ENCODE peak calls at places on chromosomes 5 and 9, in seven cellular contexts. Q is HuH-7.5; X is aorta; G is GM04504; O is T47D; F is stimulated activated CD8-positive, alpha-beta memory T cell treated with anti-CD3 and anti-CD28 coated beads, Interleukin-2, amount 100 ng/mL, for 1 hour; Z is ACHN. S is an unnamed sample.

GRCh38 chr5:14228219-14228618 is 85.1 kb downstream of the TRIO start:
- DNase-seq in X (no peak), F (no peak), Z (no peak), O (no peak), G (no peak), Q (no peak), S (no peak)

GRCh38 chr5:123033157-123033671 is 3.3 kb downstream of the PPIC start:
- DNase-seq in Z (no peak), G (no peak), Q (no peak), O (peak), F (no peak), X (no peak), S (no peak)

GRCh38 chr5:157612071-157612476 is 36.5 kb upstream of the ADAM19 start:
- DNase-seq in X (no peak), G (no peak), Q (no peak), F (no peak), Z (no peak), O (no peak), S (no peak)

GRCh38 chr5:9313751-9314150 is 232.1 kb downstream of the SEMA5A start:
- DNase-seq in Z (no peak), F (no peak), Q (no peak), G (no peak), O (no peak), X (no peak), S (no peak)

GRCh38 chr9:76302947-76303550 is 91.2 kb downstream of the RFK start:
- DNase-seq in Z (peak), X (no peak), O (peak), F (no peak), Q (peak), G (no peak), S (no peak)

GRCh38 chr5:38383701-38384100 is 125.3 kb downstream of the EGFLAM start:
- DNase-seq in F (no peak), Q (no peak), G (no peak), Z (no peak), X (no peak), O (no peak), S (no peak)

GRCh38 chr5:132272341-132273210 is 15.1 kb downstream of the PDLIM4 start:
- DNase-seq in G (no peak), O (peak), X (peak), F (no peak), Q (peak), Z (peak), S (no peak)

GRCh38 chr5:39328731-39329130 is 35.6 kb downstream of the C9 start:
- DNase-seq in F (no peak), Q (no peak), X (no peak), G (no peak), Z (no peak), O (no peak), S (no peak)

GRCh38 chr5:126031989-126032716 is 391.1 kb upstream of the GRAMD2B start:
- DNase-seq in X (no peak), G (no peak), Z (no peak), Q (no peak), O (peak), F (no peak), S (peak)

GRCh38 chr5:4730279-4730678 is 409.9 kb upstream of the ADAMTS16 start:
- DNase-seq in Z (no peak), X (no peak), F (no peak), O (no peak), G (no peak), Q (no peak), S (no peak)

GRCh38 chr5:139765409-139766217 is 30.0 kb upstream of the PSD2 start:
- DNase-seq in O (peak), Z (peak), X (peak), G (no peak), Q (peak), F (peak), S (no peak)

GRCh38 chr5:35198681-35199080 is 31.6 kb downstream of the PRLR start:
- DNase-seq in G (peak), Z (no peak), F (no peak), O (no peak), Q (no peak), X (no peak), S (peak)

GRCh38 chr9:28951945-28952344 is 1378.7 kb upstream of the C9orf72 start:
- DNase-seq in O (no peak), Q (no peak), X (no peak), Z (peak), F (no peak), G (no peak), S (no peak)

GRCh38 chr9:131013771-131014676 is 5.0 kb downstream of the LAMC3 start:
- DNase-seq in F (no peak), Z (no peak), G (no peak), Q (no peak), O (no peak), X (no peak), S (no peak)

GRCh38 chr5:105695916-105696315 is 1974.8 kb downstream of the EFNA5 start:
- DNase-seq in Z (no peak), X (no peak), Q (no peak), F (no peak), G (no peak), O (no peak), S (no peak)

S was measured in HFF-Myc.